ENCODE peak calls at places on chromosome 15, in six cellular contexts. One of them, this sample, is unnamed.

GRCh38 chr15:51863131-51863530 is 33.7 kb downstream of the TMOD3 start:
- DNase-seq in SK-N-SH: no peak
- DNase-seq in GM23338: no peak
- DNase-seq in PC-9: no peak
- DNase-seq in GM23248: no peak
- DNase-seq in MM.1S: no peak
- DNase-seq in this sample: no peak

GRCh38 chr15:91099616-91100560 is at the start of gene SV2B:
- DNase-seq in MM.1S: peak; percentile 66
- DNase-seq in PC-9: no peak
- DNase-seq in GM23338: peak; percentile 77
- DNase-seq in SK-N-SH: peak; percentile 76
- DNase-seq in GM23248: peak; percentile 69
- DNase-seq in this sample: peak; percentile 28

GRCh38 chr15:80611543-80612080 is 83.5 kb upstream of the ABHD17C start:
- DNase-seq in GM23248: no peak
- DNase-seq in GM23338: no peak
- DNase-seq in SK-N-SH: no peak
- DNase-seq in PC-9: no peak
- DNase-seq in MM.1S: no peak
- DNase-seq in this sample: no peak

GRCh38 chr15:67059127-67059553 is 6.3 kb upstream of the SMAD3 start:
- DNase-seq in MM.1S: no peak
- DNase-seq in SK-N-SH: no peak
- DNase-seq in GM23338: no peak
- DNase-seq in PC-9: no peak
- DNase-seq in GM23248: no peak
- DNase-seq in this sample: no peak

GRCh38 chr15:78302579-78302978 is 3.2 kb upstream of the SKIC8 start:
- DNase-seq in MM.1S: no peak
- DNase-seq in GM23248: peak; percentile 90
- DNase-seq in GM23338: no peak
- DNase-seq in PC-9: no peak
- DNase-seq in SK-N-SH: no peak
- DNase-seq in this sample: peak; percentile 67

GRCh38 chr15:52011711-52012144 is 7.3 kb upstream of the MAPK6 start:
- DNase-seq in GM23338: no peak
- DNase-seq in PC-9: no peak
- DNase-seq in SK-N-SH: no peak
- DNase-seq in GM23248: no peak
- DNase-seq in MM.1S: no peak
- DNase-seq in this sample: no peak

GRCh38 chr15:86231864-86232801 is 152.5 kb downstream of the AGBL1 start:
- DNase-seq in MM.1S: peak; percentile 46
- DNase-seq in SK-N-SH: peak; percentile 65
- DNase-seq in GM23248: peak; percentile 27
- DNase-seq in PC-9: no peak
- DNase-seq in GM23338: peak; percentile 83
- DNase-seq in this sample: peak; percentile 45

GRCh38 chr15:80777137-80777536 is 2.0 kb upstream of the CEMIP start:
- DNase-seq in GM23338: no peak
- DNase-seq in PC-9: peak; percentile 64
- DNase-seq in MM.1S: no peak
- DNase-seq in SK-N-SH: no peak
- DNase-seq in GM23248: peak; percentile 96
- DNase-seq in this sample: peak; percentile 66

GRCh38 chr15:49530106-49530505 is 90.5 kb downstream of the FAM227B start:
- DNase-seq in PC-9: no peak
- DNase-seq in GM23248: peak; percentile 13
- DNase-seq in GM23338: no peak
- DNase-seq in MM.1S: no peak
- DNase-seq in SK-N-SH: no peak
- DNase-seq in this sample: peak; percentile 64

GRCh38 chr15:60752973-60753720 is 274.2 kb upstream of the ICE2 start:
- DNase-seq in GM23248: no peak
- DNase-seq in SK-N-SH: no peak
- DNase-seq in PC-9: no peak
- DNase-seq in MM.1S: no peak
- DNase-seq in GM23338: no peak
- DNase-seq in this sample: no peak

GRCh38 chr15:66293419-66294156 is at the start of gene DIS3L:
- DNase-seq in GM23248: peak; percentile 67
- DNase-seq in MM.1S: peak; percentile 77
- DNase-seq in SK-N-SH: peak; percentile 91
- DNase-seq in GM23338: peak; percentile 68
- DNase-seq in PC-9: peak; percentile 52
- DNase-seq in this sample: peak; percentile 59

DNA sequence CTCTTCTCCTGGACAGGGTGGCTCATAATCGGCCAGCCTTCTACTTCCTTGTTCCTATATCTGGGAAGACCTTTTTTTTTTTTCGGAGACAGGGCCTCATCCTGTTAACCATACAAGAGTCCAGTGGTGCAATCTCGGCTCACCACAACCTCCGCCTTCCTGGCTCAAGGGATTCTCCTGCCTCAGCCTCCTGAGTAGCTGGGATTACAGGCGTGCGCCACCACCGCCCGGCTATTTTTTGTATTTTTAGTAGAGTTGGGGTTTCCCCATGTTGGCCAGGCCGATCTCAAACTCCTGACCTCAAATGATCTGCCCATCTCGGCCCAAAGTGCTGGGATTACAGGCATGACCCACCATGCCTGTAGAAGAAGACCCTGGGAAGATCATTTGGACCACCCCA is 4.5 kb downstream of the PLEKHO2 start:
- DNase-seq in GM23338: no peak
- DNase-seq in SK-N-SH: no peak
- DNase-seq in PC-9: no peak
- DNase-seq in MM.1S: no peak
- DNase-seq in GM23248: no peak
- DNase-seq in this sample: no peak
- H3K4me3 ChIP-seq in GM23338: no peak overlapping the region
- H3K4me3 ChIP-seq in SK-N-SH: no peak overlapping the region
- H3K4me3 ChIP-seq in PC-9: no peak overlapping the region
- H3K4me3 ChIP-seq in MM.1S: no peak overlapping the region
- H3K4me3 ChIP-seq in GM23248: no peak overlapping the region
- H3K4me3 ChIP-seq in this sample: no peak overlapping the region

GRCh38 chr15:30065025-30065801 is 17.5 kb upstream of the GOLGA8J start:
- DNase-seq in GM23248: peak; percentile 80
- DNase-seq in GM23338: no peak
- DNase-seq in PC-9: no peak
- DNase-seq in MM.1S: no peak
- DNase-seq in SK-N-SH: no peak
- DNase-seq in this sample: peak; percentile 55

GRCh38 chr15:30059771-30060170 is 23.0 kb upstream of the GOLGA8J start:
- DNase-seq in SK-N-SH: no peak
- DNase-seq in GM23338: no peak
- DNase-seq in MM.1S: no peak
- DNase-seq in GM23248: no peak
- DNase-seq in PC-9: no peak
- DNase-seq in this sample: no peak

GRCh38 chr15:30062881-30063280 is 19.9 kb upstream of the GOLGA8J start:
- DNase-seq in MM.1S: no peak
- DNase-seq in GM23338: no peak
- DNase-seq in GM23248: peak; percentile 47
- DNase-seq in SK-N-SH: no peak
- DNase-seq in PC-9: no peak
- DNase-seq in this sample: no peak

DNA sequence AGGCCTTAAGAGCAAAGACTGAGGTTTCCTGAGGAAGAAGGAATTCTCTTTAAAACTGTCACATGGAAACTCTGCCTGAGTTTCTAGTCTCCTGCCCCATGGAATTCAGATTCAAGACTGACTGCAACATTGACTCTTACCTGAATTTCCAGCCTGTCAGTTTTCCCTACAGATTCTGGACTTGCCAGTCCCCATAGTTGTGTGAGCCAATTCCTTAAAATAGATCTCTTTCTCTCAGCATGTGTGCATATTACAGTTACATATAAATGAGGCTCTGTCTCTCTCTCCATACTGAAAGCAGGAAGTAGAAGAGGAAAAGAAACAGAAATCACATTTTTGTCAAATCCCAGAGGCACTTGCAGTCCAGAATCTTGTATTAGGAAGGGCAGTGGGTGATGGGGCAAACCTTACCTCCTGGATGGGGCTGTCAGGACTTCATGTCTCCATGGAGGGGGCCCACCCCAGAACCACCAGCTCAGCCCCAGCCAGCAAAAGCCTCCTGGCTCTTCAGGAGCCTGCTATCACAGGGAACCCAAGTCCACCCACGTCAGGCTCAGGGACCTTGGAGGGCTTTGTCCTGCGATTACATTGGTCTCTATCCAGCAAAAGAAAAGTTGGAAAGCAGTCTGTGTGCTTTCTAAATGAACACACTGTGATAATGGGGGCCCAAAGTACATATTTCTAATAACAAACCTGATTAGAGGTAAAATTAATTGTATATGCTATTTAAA is 18.8 kb upstream of the GOLGA8J start:
- DNase-seq in PC-9: no peak
- DNase-seq in GM23248: no peak
- DNase-seq in GM23338: no peak
- DNase-seq in MM.1S: no peak
- DNase-seq in SK-N-SH: no peak
- DNase-seq in this sample: no peak
- H3K9me2 ChIP-seq in PC-9: no peaks in the 10 kb centered on the region
- H3K9me2 ChIP-seq in GM23248: no peaks in the 10 kb centered on the region
- H3K9me2 ChIP-seq in GM23338: no peaks in the 10 kb centered on the region
- H3K9me2 ChIP-seq in MM.1S: no peaks in the 10 kb centered on the region
- H3K9me2 ChIP-seq in SK-N-SH: no peaks in the 10 kb centered on the region
- H3K9me2 ChIP-seq in this sample: no peaks in the 10 kb centered on the region

GRCh38 chr15:59222906-59223579 is 16.4 kb downstream of the LDHAL6B start:
- DNase-seq in SK-N-SH: no peak
- DNase-seq in GM23338: no peak
- DNase-seq in GM23248: no peak
- DNase-seq in MM.1S: no peak
- DNase-seq in PC-9: no peak
- DNase-seq in this sample: no peak
- H3F3A ChIP-seq in SK-N-SH: peaks cover 12% of the 10 kb centered on the region
- H3F3A ChIP-seq in GM23338: no peaks in the 10 kb centered on the region
- H3F3A ChIP-seq in GM23248: peaks cover 32% of the 10 kb centered on the region
- H3F3A ChIP-seq in MM.1S: no peaks in the 10 kb centered on the region
- H3F3A ChIP-seq in PC-9: no peaks in the 10 kb centered on the region
- H3F3A ChIP-seq in this sample: no peaks in the 10 kb centered on the region

GRCh38 chr15:37107754-37108724 is 7.7 kb upstream of the MEIS2 start:
- DNase-seq in GM23248: no peak
- DNase-seq in GM23338: no peak
- DNase-seq in MM.1S: no peak
- DNase-seq in PC-9: no peak
- DNase-seq in SK-N-SH: peak; percentile 53
- DNase-seq in this sample: no peak

GRCh38 chr15:37108725-37109124 is 8.4 kb upstream of the MEIS2 start:
- DNase-seq in GM23248: no peak
- DNase-seq in MM.1S: no peak
- DNase-seq in PC-9: no peak
- DNase-seq in SK-N-SH: no peak
- DNase-seq in GM23338: no peak
- DNase-seq in this sample: no peak

GRCh38 chr15:37111427-37111717 is 11.0 kb upstream of the MEIS2 start:
- DNase-seq in GM23248: no peak
- DNase-seq in PC-9: no peak
- DNase-seq in GM23338: no peak
- DNase-seq in MM.1S: no peak
- DNase-seq in SK-N-SH: no peak
- DNase-seq in this sample: no peak

GRCh38 chr15:37109952-37110630 is 9.7 kb upstream of the MEIS2 start:
- DNase-seq in SK-N-SH: peak; percentile 51
- DNase-seq in PC-9: no peak
- DNase-seq in GM23248: peak; percentile 61
- DNase-seq in MM.1S: no peak
- DNase-seq in GM23338: peak; percentile 66
- DNase-seq in this sample: no peak

DNA sequence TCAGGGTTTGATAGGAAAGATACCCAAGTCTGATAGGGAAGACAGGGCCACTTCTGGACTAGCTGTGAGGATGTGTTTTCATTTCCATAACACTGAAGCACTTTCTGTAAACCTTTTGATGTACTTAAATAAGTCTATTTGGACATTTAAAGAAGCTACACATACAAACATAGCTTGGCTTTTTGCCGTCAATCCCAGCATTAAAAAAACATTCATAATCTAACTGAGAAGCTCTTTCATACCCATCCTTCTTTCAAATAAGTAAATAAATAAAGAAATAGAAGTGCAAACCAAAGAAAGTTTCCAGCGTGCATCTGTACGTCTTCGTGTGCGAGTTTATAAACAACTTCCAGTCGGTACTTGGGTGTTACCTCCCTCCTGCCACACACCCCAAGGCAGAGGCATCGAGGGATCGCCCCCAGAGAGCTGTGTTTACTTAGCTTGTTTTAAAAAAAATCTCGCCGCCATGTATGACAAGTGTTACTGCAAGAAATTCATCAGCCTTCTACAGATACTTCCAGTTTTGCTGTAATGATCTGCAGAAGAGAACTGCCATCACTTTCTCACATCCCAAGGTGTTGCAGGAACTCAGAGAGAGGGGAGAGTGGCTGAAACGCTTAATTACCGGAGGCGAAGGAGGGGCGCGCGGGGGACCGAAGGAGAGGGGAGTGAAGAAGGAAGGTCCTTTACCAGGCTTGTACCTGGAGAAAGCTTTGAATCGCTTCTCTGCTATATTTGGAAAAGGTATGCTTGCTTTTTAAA is 9.0 kb upstream of the MEIS2 start:
- DNase-seq in GM23248: no peak
- DNase-seq in PC-9: no peak
- DNase-seq in MM.1S: no peak
- DNase-seq in SK-N-SH: no peak
- DNase-seq in GM23338: peak; percentile 80
- DNase-seq in this sample: no peak
- H3K4me3 ChIP-seq in GM23248: no peak overlapping the region
- H3K4me3 ChIP-seq in PC-9: no peak overlapping the region
- H3K4me3 ChIP-seq in MM.1S: no peak overlapping the region
- H3K4me3 ChIP-seq in SK-N-SH: peak overlapping the region; percentile 63
- H3K4me3 ChIP-seq in GM23338: peak overlapping the region; percentile 63
- H3K4me3 ChIP-seq in this sample: no peak overlapping the region

DNA sequence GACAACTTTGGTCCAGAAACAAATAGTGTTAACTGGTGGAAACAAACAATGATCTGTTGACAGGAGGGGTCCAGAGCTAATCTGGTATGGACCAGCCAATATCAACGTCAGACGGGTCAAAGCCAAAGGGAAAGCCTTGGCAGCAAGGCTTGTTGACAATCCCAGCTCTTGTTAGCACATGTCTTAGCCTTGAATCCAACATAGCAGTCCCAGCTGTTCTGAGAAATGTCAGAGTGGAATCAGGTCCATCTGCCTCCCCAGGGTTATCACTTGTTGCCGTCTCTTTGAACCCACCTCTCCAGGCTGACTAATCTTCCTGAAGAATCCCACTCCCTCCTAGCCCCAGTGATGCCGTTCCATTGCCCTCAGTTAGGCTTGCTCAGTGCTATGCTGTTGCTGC is 404.6 kb upstream of the MCTP2 start:
- DNase-seq in GM23248: no peak
- DNase-seq in MM.1S: no peak
- DNase-seq in PC-9: no peak
- DNase-seq in SK-N-SH: no peak
- DNase-seq in GM23338: no peak
- DNase-seq in this sample: no peak
- H3K9me2 ChIP-seq in GM23248: no peaks in the 10 kb centered on the region
- H3K9me2 ChIP-seq in MM.1S: no peaks in the 10 kb centered on the region
- H3K9me2 ChIP-seq in PC-9: no peaks in the 10 kb centered on the region
- H3K9me2 ChIP-seq in SK-N-SH: no peaks in the 10 kb centered on the region
- H3K9me2 ChIP-seq in GM23338: no peaks in the 10 kb centered on the region
- H3K9me2 ChIP-seq in this sample: no peaks in the 10 kb centered on the region

GRCh38 chr15:96348112-96349027 is 17.9 kb downstream of the NR2F2 start:
- DNase-seq in SK-N-SH: no peak
- DNase-seq in GM23248: no peak
- DNase-seq in GM23338: peak; percentile 66
- DNase-seq in MM.1S: no peak
- DNase-seq in PC-9: no peak
- DNase-seq in this sample: no peak
- H3F3A ChIP-seq in SK-N-SH: peaks cover 3% of the 10 kb centered on the region
- H3F3A ChIP-seq in GM23248: peaks cover 39% of the 10 kb centered on the region
- H3F3A ChIP-seq in GM23338: peaks cover 28% of the 10 kb centered on the region
- H3F3A ChIP-seq in MM.1S: no peaks in the 10 kb centered on the region
- H3F3A ChIP-seq in PC-9: peaks cover 13% of the 10 kb centered on the region
- H3F3A ChIP-seq in this sample: no peaks in the 10 kb centered on the region

This sample was measured in PC-3.